ENCODE peak calls at places on chromosomes 6 and 20, in five cellular contexts. One of them, this sample, is unnamed.
A peak's percentile ranks its signal among the peaks of the same experiment; 100 is the strongest.

GRCh38 chr6:165847407-165848098 is 184.5 kb upstream of the PDE10A start:
- DNase-seq in transverse colon: peak; percentile 66
- DNase-seq in ovary: peak; percentile 81
- DNase-seq in K562: peak; percentile 20
- DNase-seq in stomach: peak; percentile 60
- DNase-seq in this sample: no peak

GRCh38 chr6:64998173-64998572 is 708.9 kb downstream of the EYS start:
- DNase-seq in ovary: no peak
- DNase-seq in K562: no peak
- DNase-seq in transverse colon: no peak
- DNase-seq in stomach: no peak
- DNase-seq in this sample: no peak

GRCh38 chr20:10696650-10697049 is 22.9 kb upstream of the JAG1 start:
- DNase-seq in ovary: no peak
- DNase-seq in K562: peak; percentile 33
- DNase-seq in transverse colon: no peak
- DNase-seq in stomach: no peak
- DNase-seq in this sample: no peak

GRCh38 chr6:125512621-125513020 is 210.9 kb upstream of the HDDC2 start:
- DNase-seq in ovary: no peak
- DNase-seq in stomach: no peak
- DNase-seq in K562: peak; percentile 26
- DNase-seq in transverse colon: no peak
- DNase-seq in this sample: no peak

GRCh38 chr20:64077876-64078551 is 1.3 kb downstream of the RGS19 start:
- DNase-seq in transverse colon: peak; percentile 68
- DNase-seq in ovary: no peak
- DNase-seq in K562: no peak
- DNase-seq in stomach: peak; percentile 41
- DNase-seq in this sample: no peak

GRCh38 chr6:105041880-105042279 is 85.0 kb downstream of the LIN28B start:
- DNase-seq in K562: no peak
- DNase-seq in stomach: no peak
- DNase-seq in transverse colon: no peak
- DNase-seq in ovary: no peak
- DNase-seq in this sample: no peak

GRCh38 chr6:128370072-128370471 is 150.3 kb downstream of the PTPRK start:
- DNase-seq in transverse colon: no peak
- DNase-seq in ovary: no peak
- DNase-seq in stomach: no peak
- DNase-seq in K562: no peak
- DNase-seq in this sample: no peak

GRCh38 chr6:66662196-66662595 is 955.2 kb upstream of the EYS start:
- DNase-seq in stomach: no peak
- DNase-seq in K562: peak; percentile 0
- DNase-seq in transverse colon: no peak
- DNase-seq in ovary: no peak
- DNase-seq in this sample: no peak

GRCh38 chr6:79277109-79277508 is 42.6 kb upstream of the HMGN3 start:
- DNase-seq in ovary: no peak
- DNase-seq in stomach: no peak
- DNase-seq in transverse colon: no peak
- DNase-seq in K562: no peak
- DNase-seq in this sample: no peak

GRCh38 chr20:17161661-17162410 is 65.0 kb upstream of the PCSK2 start:
- DNase-seq in ovary: no peak
- DNase-seq in transverse colon: no peak
- DNase-seq in stomach: no peak
- DNase-seq in K562: no peak
- DNase-seq in this sample: no peak

DNA sequence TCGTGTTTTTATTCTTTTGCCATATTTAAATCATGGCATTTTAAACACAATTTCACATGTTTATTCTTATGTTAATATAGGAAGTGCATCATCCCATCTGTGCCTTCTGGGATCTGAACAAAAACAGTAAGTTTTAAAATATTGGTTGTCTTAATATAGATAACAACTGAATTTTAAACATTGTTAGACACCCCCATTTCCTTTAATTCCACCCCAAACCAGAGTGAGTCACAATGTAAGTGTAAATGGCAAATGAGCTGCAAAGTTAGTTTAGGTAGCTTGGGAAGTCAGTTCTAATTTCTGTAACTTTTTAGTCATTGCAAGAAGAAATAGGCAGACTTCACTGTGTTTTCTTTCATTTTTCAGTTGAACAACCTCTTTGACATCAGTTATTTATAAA is 108.0 kb downstream of the ADGRG6 start:
- DNase-seq in transverse colon: no peak
- DNase-seq in stomach: no peak
- DNase-seq in K562: no peak
- DNase-seq in ovary: no peak
- DNase-seq in this sample: no peak
- TF ChIP-seq EP300 in transverse colon: no peak
- TF ChIP-seq EP300 in stomach: no peak
- TF ChIP-seq EP300 in K562: no peak
- TF ChIP-seq EP300 in ovary: no peak
- TF ChIP-seq EP300 in this sample: no peak

DNA sequence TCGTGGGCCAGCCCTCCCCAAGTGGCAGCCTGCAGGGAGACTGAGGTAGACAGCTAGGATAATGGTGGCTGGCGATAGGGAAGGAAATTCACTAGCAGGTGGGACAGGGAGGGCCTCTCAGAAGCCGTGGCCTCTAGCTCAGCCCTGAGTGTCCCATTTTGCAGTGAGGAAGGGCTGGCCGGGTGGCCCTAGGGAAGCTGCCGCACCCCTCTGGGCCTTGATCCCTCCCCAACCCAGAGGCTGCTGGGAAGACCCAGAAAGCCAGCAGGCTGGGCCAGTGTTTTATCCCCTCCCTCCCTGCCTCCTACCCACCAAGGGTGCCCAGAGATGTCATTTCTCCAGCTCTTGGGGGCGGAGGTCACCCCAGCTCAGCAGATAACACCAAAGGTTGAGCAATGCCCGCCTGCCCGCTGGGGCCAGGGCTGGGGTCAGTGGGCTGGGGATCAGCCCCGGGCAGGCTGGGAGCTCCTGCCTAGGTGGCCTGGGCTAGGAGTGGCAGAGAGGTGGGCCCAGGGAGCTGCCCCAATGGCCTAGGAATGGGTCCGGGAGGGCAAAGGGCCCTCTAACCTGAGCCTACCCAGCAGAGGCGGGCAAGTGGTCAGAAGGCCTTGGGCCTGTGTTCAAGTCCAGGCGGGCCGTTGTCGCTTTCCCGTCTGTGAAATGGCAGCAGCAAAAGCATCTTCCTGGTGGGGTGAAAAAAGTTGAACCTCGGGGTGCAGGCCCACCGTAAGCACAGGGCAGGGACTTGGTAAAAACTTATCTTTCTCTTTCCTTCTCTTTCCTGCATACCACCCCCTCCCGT is 1.6 kb upstream of the CEBPB start:
- DNase-seq in ovary: peak; percentile 54
- DNase-seq in transverse colon: no peak
- DNase-seq in K562: no peak
- DNase-seq in stomach: no peak
- DNase-seq in this sample: no peak
- TF ChIP-seq EP300 in ovary: no peak
- TF ChIP-seq EP300 in transverse colon: no peak
- TF ChIP-seq EP300 in K562: no peak
- TF ChIP-seq EP300 in stomach: no peak
- TF ChIP-seq EP300 in this sample: no peak

GRCh38 chr20:18254615-18255014 is 33.7 kb upstream of the ZNF133 start:
- DNase-seq in ovary: no peak
- DNase-seq in transverse colon: no peak
- DNase-seq in K562: no peak
- DNase-seq in stomach: no peak
- DNase-seq in this sample: no peak

GRCh38 chr20:18255526-18255925 is 32.8 kb upstream of the ZNF133 start:
- DNase-seq in ovary: no peak
- DNase-seq in K562: no peak
- DNase-seq in transverse colon: no peak
- DNase-seq in stomach: no peak
- DNase-seq in this sample: no peak

GRCh38 chr20:18250237-18250636 is 38.1 kb upstream of the ZNF133 start:
- DNase-seq in transverse colon: no peak
- DNase-seq in K562: no peak
- DNase-seq in ovary: no peak
- DNase-seq in stomach: no peak
- DNase-seq in this sample: no peak

GRCh38 chr20:18256440-18257090 is 31.8 kb upstream of the ZNF133 start:
- DNase-seq in transverse colon: no peak
- DNase-seq in K562: peak; percentile 76
- DNase-seq in stomach: no peak
- DNase-seq in ovary: no peak
- DNase-seq in this sample: no peak

DNA sequence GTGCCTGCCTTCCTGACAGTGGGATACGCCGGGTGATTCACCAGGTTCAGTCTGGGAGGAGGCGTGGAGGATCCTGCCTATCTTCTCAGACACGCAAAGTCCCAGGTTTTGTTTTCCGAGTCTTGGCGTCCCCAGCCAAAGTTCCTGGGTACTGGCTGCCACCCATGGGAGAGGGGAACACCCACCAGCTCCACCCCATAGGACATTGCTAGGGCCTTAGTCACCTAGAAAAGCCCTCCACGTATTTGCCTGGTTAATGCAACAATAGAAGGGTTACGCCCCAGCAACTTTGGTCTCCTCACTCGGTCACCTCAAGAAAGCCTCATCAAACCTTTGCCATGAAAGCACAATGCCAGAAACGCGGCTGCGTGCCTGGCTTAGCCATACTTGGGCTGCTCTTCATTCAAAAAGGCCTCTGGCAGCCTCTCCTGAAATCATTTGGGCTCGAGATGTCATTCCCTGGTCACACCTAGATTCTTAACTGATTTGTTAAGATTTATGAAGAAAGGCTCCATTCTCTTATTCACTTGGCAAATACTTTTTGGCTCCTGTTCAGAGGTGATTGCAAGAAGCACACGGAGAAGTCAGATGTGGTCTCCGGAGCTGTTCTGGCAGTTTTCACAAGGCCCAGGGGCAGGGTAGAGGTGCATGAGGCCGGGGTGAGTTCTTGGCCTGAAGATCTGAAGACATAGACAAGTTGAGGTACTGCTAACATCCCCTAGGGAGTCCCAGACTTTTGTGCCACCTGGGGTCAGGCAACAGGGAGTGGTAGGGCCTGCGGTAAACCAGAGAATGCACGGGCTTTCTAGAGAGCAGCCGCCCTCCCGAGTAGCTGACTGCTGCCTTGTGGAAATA is 35.5 kb upstream of the ZNF133 start:
- DNase-seq in K562: no peak
- DNase-seq in transverse colon: no peak
- DNase-seq in stomach: no peak
- DNase-seq in ovary: no peak
- DNase-seq in this sample: no peak
- TF ChIP-seq EP300 in K562: no peak
- TF ChIP-seq EP300 in transverse colon: no peak
- TF ChIP-seq EP300 in stomach: no peak
- TF ChIP-seq EP300 in ovary: no peak
- TF ChIP-seq EP300 in this sample: no peak

DNA sequence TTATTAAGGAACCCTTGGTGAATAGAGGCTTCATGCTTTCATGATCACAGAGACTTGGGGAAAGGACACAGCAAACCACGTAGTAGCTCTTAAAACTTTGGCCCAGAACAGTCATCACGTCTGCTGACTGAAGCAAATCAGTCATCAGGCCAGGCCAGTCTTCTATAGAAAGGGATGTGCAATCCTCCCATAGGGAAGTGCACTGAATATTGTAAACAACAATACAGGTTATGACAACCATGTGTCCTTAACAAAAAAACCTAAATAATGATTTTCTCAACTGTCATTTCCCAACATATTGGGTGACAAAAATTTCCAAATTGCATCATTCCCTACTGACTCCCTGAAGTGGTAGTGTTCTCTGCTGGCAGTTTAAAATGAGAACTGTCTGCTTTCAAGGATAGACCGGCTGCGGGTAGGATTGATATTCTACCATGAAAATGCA is 388.2 kb upstream of the CITED2 start:
- DNase-seq in transverse colon: no peak
- DNase-seq in stomach: no peak
- DNase-seq in ovary: no peak
- DNase-seq in K562: peak; percentile 15
- DNase-seq in this sample: no peak
- TF ChIP-seq EP300 in transverse colon: no peak
- TF ChIP-seq EP300 in stomach: no peak
- TF ChIP-seq EP300 in ovary: no peak
- TF ChIP-seq EP300 in K562: no peak
- TF ChIP-seq EP300 in this sample: peak; percentile 4

This sample was measured in sigmoid colon.